ENCODE peak calls at places on chromosomes 6 and 20, in ten cellular contexts. B, H, W, T, S, A, Q, N, D and Y are unnamed samples.
A peak's percentile ranks its signal among the peaks of the same experiment; 100 is the strongest.

GRCh38 chr20:23938118-23938438 is 50.5 kb downstream of the GGTLC1 start:
- DNase-seq in H (no peak), S (no peak), D (no peak), B (no peak), N (no peak), Q (no peak), W (no peak), A (no peak), T (no peak), Y (no peak)

GRCh38 chr20:4913147-4913546 is 88.2 kb downstream of the SLC23A2 start:
- DNase-seq in S (no peak), B (no peak), A (no peak), Q (no peak), T (no peak), H (no peak), D (no peak), W (no peak), N (no peak), Y (no peak)

GRCh38 chr20:36441027-36441414 is 100.3 kb upstream of the MYL9 start:
- DNase-seq in T (no peak), W (no peak), S (no peak), A (no peak), H (no peak), Q (no peak), N (no peak), D (no peak), B (no peak), Y (no peak)

GRCh38 chr6:56278186-56278585 is 30.8 kb upstream of the COL21A1 start:
- DNase-seq in T (no peak), Q (no peak), B (no peak), N (no peak), D (no peak), A (peak; percentile 54), H (no peak), S (no peak), W (no peak), Y (no peak)

GRCh38 chr20:62364911-62365736 is 2.0 kb downstream of the LAMA5 start:
- DNase-seq in A (no peak), T (no peak), N (peak; percentile 37), H (no peak), B (peak; percentile 84), D (peak; percentile 73), W (peak; percentile 91), S (no peak), Q (peak; percentile 70), Y (no peak)

GRCh38 chr20:6636209-6637159 is 131.0 kb upstream of the BMP2 start:
- DNase-seq in H (peak; percentile 47), A (peak; percentile 48), S (no peak), N (no peak), Q (no peak), T (peak; percentile 51), W (no peak), D (no peak), B (no peak), Y (peak; percentile 62)

GRCh38 chr6:15479761-15480160 is 183.1 kb downstream of the DTNBP1 start:
- DNase-seq in T (no peak), N (no peak), A (no peak), H (peak; percentile 84), B (no peak), W (no peak), D (no peak), Q (no peak), S (no peak), Y (peak; percentile 25)

GRCh38 chr6:120354452-120355098 is 979.7 kb downstream of the TBC1D32 start:
- DNase-seq in W (no peak), H (peak; percentile 81), A (no peak), Q (no peak), N (no peak), S (no peak), D (no peak), T (no peak), B (no peak), Y (no peak)

GRCh38 chr6:158324136-158324535 is 11.9 kb downstream of the TULP4 start:
- DNase-seq in D (no peak), S (no peak), W (no peak), H (no peak), Q (no peak), A (no peak), B (no peak), N (no peak), T (no peak), Y (no peak)

GRCh38 chr6:112214749-112215269 is 39.6 kb downstream of the LAMA4 start:
- DNase-seq in N (no peak), Q (no peak), D (no peak), W (no peak), B (no peak), S (no peak), A (peak; percentile 59), H (no peak), T (no peak), Y (no peak)
- H3K4me1 ChIP-seq in N (peaks cover 10% of the 10 kb centered on the region), Q (peaks cover 8% of the 10 kb centered on the region), D (peaks cover 86% of the 10 kb centered on the region), W (peaks cover 56% of the 10 kb centered on the region), B (no peaks in the 10 kb centered on the region), S (no peaks in the 10 kb centered on the region), A (peaks cover 16% of the 10 kb centered on the region), H (peaks cover 14% of the 10 kb centered on the region), T (no peaks in the 10 kb centered on the region), Y (peaks cover 76% of the 10 kb centered on the region)

GRCh38 chr20:32111763-32112162 is 2.2 kb downstream of the TM9SF4 start:
- DNase-seq in N (no peak), D (no peak), T (peak; percentile 20), H (no peak), Q (no peak), W (no peak), A (no peak), B (no peak), S (no peak), Y (no peak)

GRCh38 chr20:32115196-32115767 is 5.8 kb downstream of the TM9SF4 start:
- DNase-seq in N (no peak), S (no peak), A (no peak), D (no peak), T (no peak), H (no peak), B (no peak), W (no peak), Q (no peak), Y (no peak)

GRCh38 chr20:32114305-32114960 is 4.9 kb downstream of the TM9SF4 start:
- DNase-seq in B (no peak), A (no peak), H (no peak), T (no peak), N (no peak), Q (no peak), S (no peak), W (no peak), D (no peak), Y (peak; percentile 43)

GRCh38 chr20:32112862-32113261 is 3.3 kb downstream of the TM9SF4 start:
- DNase-seq in N (no peak), S (no peak), T (peak; percentile 77), D (no peak), Q (peak; percentile 63), A (no peak), B (no peak), W (no peak), H (no peak), Y (no peak)

DNA sequence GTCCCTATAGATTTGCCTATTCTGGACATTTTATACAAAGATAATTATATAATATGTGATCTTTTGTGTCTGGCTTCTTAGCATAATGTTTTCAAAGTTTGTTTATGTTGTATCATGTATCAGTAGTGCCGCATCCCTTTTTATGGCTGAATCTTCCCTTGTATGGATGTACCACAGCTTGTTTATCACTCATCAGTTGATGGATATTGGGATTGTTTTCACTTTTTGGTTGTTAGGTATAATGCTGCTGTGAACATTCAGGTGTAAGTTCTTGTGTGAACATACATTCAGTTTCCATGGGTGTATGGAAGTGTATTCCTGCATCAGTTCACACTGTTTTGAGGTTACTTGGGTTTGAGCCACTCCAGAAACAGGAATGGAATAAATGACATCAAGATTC is 4.3 kb downstream of the TM9SF4 start:
- DNase-seq in S (no peak), N (no peak), Q (no peak), B (no peak), H (no peak), A (no peak), T (no peak), D (no peak), W (no peak), Y (no peak)
- H3K4me1 ChIP-seq in S (peaks cover 21% of the 10 kb centered on the region), N (peaks cover 10% of the 10 kb centered on the region), Q (peaks cover 12% of the 10 kb centered on the region), B (peaks cover 54% of the 10 kb centered on the region), H (no peaks in the 10 kb centered on the region), A (peaks cover 14% of the 10 kb centered on the region), T (no peaks in the 10 kb centered on the region), D (peaks cover 87% of the 10 kb centered on the region), W (peaks cover 23% of the 10 kb centered on the region), Y (peaks cover 30% of the 10 kb centered on the region)

GRCh38 chr20:53569005-53569404 is 24.6 kb downstream of the ZNF217 start:
- DNase-seq in A (no peak), W (no peak), H (no peak), S (no peak), Q (no peak), N (no peak), B (no peak), D (no peak), T (no peak), Y (no peak)

GRCh38 chr20:53569606-53570307 is 23.9 kb downstream of the ZNF217 start:
- DNase-seq in A (no peak), Q (no peak), S (no peak), D (no peak), T (no peak), N (peak; percentile 10), H (no peak), B (no peak), W (no peak), Y (no peak)

GRCh38 chr20:53574259-53574789 is 19.3 kb downstream of the ZNF217 start:
- DNase-seq in H (no peak), A (no peak), S (no peak), B (no peak), Q (no peak), D (no peak), W (no peak), N (no peak), T (no peak), Y (no peak)

GRCh38 chr20:53570446-53571276 is 23.0 kb downstream of the ZNF217 start:
- DNase-seq in N (peak; percentile 38), Q (no peak), D (no peak), H (no peak), A (no peak), B (no peak), S (no peak), W (no peak), T (no peak), Y (no peak)

DNA sequence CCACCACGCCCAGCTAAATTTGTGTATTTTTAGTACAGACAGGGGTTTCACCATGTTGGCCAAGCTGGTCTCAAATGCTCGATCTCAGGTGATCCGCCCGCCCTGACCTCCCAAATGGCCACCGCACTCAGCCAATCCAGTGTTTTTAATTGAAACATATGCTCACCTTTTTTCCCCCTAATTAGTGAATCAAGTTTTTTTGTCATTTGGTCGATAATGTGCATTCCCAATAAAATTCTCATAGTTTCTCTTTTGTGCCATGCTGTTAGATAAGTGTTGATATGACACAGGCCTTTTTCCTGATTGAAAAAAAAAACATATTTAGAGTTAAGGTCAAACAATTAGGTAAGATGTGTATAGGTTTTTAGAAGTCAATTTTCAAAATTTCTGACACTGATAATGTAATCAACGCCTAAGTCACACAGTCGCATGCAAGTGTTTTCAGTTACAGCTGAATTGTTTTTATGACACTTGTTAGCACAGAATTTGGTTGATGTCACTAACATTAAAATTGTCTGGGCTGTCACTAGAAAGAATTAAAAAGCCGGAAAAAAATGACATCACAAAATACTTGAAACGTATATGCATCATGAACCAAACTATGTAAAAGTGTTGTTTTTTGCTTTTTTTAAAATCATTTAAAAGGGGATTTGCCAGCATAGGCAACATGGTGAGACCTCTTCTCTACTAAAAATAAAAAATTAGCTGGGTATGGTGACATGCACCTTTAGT is 21.9 kb downstream of the ZNF217 start:
- DNase-seq in H (no peak), N (peak; percentile 26), S (no peak), T (no peak), Q (no peak), B (no peak), W (no peak), D (no peak), A (no peak), Y (no peak)
- H3K4me1 ChIP-seq in H (no peaks in the 10 kb centered on the region), N (peaks cover 5% of the 10 kb centered on the region), S (peaks cover 45% of the 10 kb centered on the region), T (no peaks in the 10 kb centered on the region), Q (no peaks in the 10 kb centered on the region), B (no peaks in the 10 kb centered on the region), W (peaks cover 9% of the 10 kb centered on the region), D (peaks cover 15% of the 10 kb centered on the region), A (peaks cover 13% of the 10 kb centered on the region), Y (peaks cover 24% of the 10 kb centered on the region)

GRCh38 chr6:33203443-33204164 is 851 bp upstream of the HSD17B8 start:
- DNase-seq in A (no peak), S (no peak), W (no peak), Q (no peak), H (no peak), B (peak; percentile 40), T (no peak), N (no peak), D (no peak), Y (no peak)
- H3K4me1 ChIP-seq in A (peaks cover 44% of the 10 kb centered on the region), S (peaks cover 61% of the 10 kb centered on the region), W (peaks cover 46% of the 10 kb centered on the region), Q (peaks cover 24% of the 10 kb centered on the region), H (peaks cover 22% of the 10 kb centered on the region), B (peaks cover 26% of the 10 kb centered on the region), T (peaks cover 15% of the 10 kb centered on the region), N (peaks cover 31% of the 10 kb centered on the region), D (peaks cover 82% of the 10 kb centered on the region), Y (peaks cover 58% of the 10 kb centered on the region)